ENCODE peak calls at places on chromosomes 3 and 15, in six cellular contexts. N, A, Q, C, B and M are unnamed samples.
A peak's percentile ranks its signal among the peaks of the same experiment; 100 is the strongest.

GRCh38 chr3:149839874-149840273 is 26.9 kb downstream of the RNF13 start:
- DNase-seq in N (no peak), A (no peak), Q (no peak), C (no peak), B (no peak), M (no peak)

GRCh38 chr3:55544219-55544618 is 57.1 kb upstream of the WNT5A start:
- DNase-seq in N (no peak), A (no peak), Q (no peak), C (no peak), B (no peak), M (no peak)

GRCh38 chr3:131582438-131582837 is 79.7 kb upstream of the MRPL3 start:
- DNase-seq in N (no peak), A (no peak), Q (peak; percentile 53), C (no peak), B (no peak), M (no peak)

GRCh38 chr15:39171944-39172368 is 408.9 kb upstream of the THBS1 start:
- DNase-seq in N (peak; percentile 19), A (peak; percentile 85), Q (peak; percentile 17), C (peak; percentile 58), B (peak; percentile 31), M (peak; percentile 7)

GRCh38 chr3:194757629-194758028 is 71.9 kb downstream of the FAM43A start:
- DNase-seq in N (no peak), A (no peak), Q (no peak), C (no peak), B (peak; percentile 44), M (no peak)

GRCh38 chr3:156727519-156728205 is 53.3 kb downstream of the TIPARP start:
- DNase-seq in N (no peak), A (no peak), Q (no peak), C (no peak), B (no peak), M (no peak)

GRCh38 chr3:112774293-112774926 is 72.3 kb downstream of the CD200R1L start:
- DNase-seq in N (no peak), A (no peak), Q (no peak), C (no peak), B (no peak), M (no peak)

GRCh38 chr3:40985195-40985594 is 214.1 kb upstream of the CTNNB1 start:
- DNase-seq in N (no peak), A (no peak), Q (no peak), C (no peak), B (peak; percentile 55), M (no peak)

GRCh38 chr3:159840900-159841299 is 147.7 kb upstream of the IL12A start:
- DNase-seq in N (no peak), A (no peak), Q (no peak), C (no peak), B (no peak), M (no peak)

GRCh38 chr3:184543848-184544512 is 17.6 kb upstream of the EPHB3 start:
- DNase-seq in N (no peak), A (peak; percentile 68), Q (peak; percentile 74), C (peak; percentile 94), B (peak; percentile 83), M (peak; percentile 62)

GRCh38 chr15:90420488-90420850 is 32.4 kb downstream of the IQGAP1 start:
- DNase-seq in N (no peak), A (no peak), Q (no peak), C (no peak), B (no peak), M (no peak)

GRCh38 chr15:52254331-52254730 is 41.3 kb downstream of the MYO5C start:
- DNase-seq in N (no peak), A (no peak), Q (no peak), C (no peak), B (no peak), M (peak; percentile 25)

GRCh38 chr3:129526121-129526900 is 2.1 kb upstream of the RHO start:
- DNase-seq in N (peak; percentile 25), A (no peak), Q (no peak), C (peak; percentile 47), B (no peak), M (peak; percentile 85)

GRCh38 chr3:114929971-114930732 is 216.9 kb downstream of the ZBTB20 start:
- DNase-seq in N (no peak), A (no peak), Q (no peak), C (no peak), B (no peak), M (no peak)

GRCh38 chr3:19070325-19070724 is 78.0 kb upstream of the KCNH8 start:
- DNase-seq in N (no peak), A (no peak), Q (no peak), C (no peak), B (no peak), M (no peak)

GRCh38 chr3:19073341-19074105 is 74.8 kb upstream of the KCNH8 start:
- DNase-seq in N (no peak), A (no peak), Q (no peak), C (no peak), B (no peak), M (no peak)

GRCh38 chr3:19074257-19074938 is 73.9 kb upstream of the KCNH8 start:
- DNase-seq in N (no peak), A (no peak), Q (no peak), C (no peak), B (no peak), M (no peak)

GRCh38 chr3:19077388-19077787 is 70.9 kb upstream of the KCNH8 start:
- DNase-seq in N (no peak), A (no peak), Q (no peak), C (no peak), B (no peak), M (no peak)

GRCh38 chr3:19075037-19075436 is 73.3 kb upstream of the KCNH8 start:
- DNase-seq in N (no peak), A (no peak), Q (no peak), C (no peak), B (no peak), M (no peak)
- H3K27ac ChIP-seq in N (no peak overlapping the region), A (no peak overlapping the region), Q (no peak overlapping the region), C (no peak overlapping the region), B (no peak overlapping the region), M (no peak overlapping the region)

GRCh38 chr3:11642455-11643162 is 1.1 kb downstream of the VGLL4 start:
- DNase-seq in N (peak; percentile 73), A (peak; percentile 70), Q (peak; percentile 71), C (peak; percentile 59), B (peak; percentile 77), M (peak; percentile 73)

GRCh38 chr3:11641316-11641682 is 2.4 kb downstream of the VGLL4 start:
- DNase-seq in N (no peak), A (no peak), Q (no peak), C (no peak), B (no peak), M (no peak)

GRCh38 chr3:11640009-11640673 is 3.6 kb downstream of the VGLL4 start:
- DNase-seq in N (no peak), A (no peak), Q (no peak), C (no peak), B (no peak), M (no peak)

GRCh38 chr3:11641683-11642407 is 1.9 kb downstream of the VGLL4 start:
- DNase-seq in N (no peak), A (no peak), Q (peak; percentile 24), C (no peak), B (no peak), M (no peak)

DNA sequence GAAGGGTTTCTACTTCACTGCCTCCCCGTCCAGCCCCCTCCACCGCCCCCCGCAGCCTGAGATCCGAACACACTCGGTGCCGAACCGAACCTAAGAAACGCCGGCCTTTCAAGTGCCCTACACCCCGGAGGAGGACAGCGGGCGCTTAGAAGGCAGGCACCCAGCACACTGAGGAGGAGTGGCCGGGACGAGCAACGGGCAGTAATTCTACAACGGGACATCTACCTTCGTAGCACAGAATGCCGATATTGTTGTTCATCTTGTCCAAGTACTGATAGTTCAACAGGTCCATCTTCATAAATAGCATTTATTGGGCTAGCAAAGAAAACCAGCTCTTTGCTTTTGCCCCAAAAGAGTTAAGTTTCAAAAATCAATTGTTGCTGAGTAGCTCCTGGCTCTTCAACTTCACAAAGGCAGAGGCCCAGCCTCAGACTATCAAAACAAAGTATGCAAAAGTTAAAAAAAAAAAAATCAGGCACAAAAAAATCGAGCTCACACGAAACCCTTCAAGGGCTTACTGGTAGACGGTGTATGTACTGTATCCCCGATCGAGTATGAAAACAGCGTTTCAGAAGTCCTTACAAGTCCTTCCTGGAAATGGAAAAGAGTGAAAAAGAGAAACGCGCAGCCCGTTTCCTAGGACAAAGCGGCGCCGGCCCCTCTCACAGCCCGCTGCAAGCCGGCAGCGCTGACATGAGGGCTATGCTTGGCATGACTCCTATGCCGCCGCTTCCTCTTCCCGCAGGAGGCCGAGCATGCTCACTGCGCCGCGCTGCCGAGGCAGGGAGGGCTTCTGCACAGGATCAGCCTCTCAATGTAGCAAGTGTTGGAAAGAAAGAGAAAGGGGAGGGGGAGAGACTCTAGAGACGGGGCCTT is at the start of gene VGLL4:
- DNase-seq in N (no peak), A (peak; percentile 80), Q (peak; percentile 59), C (peak; percentile 81), B (peak; percentile 88), M (peak; percentile 75)
- TF ChIP-seq CTCF in N (peak; percentile 4), A (peak; percentile 63), Q (no peak), C (peak; percentile 22), B (no peak), M (no peak)

DNA sequence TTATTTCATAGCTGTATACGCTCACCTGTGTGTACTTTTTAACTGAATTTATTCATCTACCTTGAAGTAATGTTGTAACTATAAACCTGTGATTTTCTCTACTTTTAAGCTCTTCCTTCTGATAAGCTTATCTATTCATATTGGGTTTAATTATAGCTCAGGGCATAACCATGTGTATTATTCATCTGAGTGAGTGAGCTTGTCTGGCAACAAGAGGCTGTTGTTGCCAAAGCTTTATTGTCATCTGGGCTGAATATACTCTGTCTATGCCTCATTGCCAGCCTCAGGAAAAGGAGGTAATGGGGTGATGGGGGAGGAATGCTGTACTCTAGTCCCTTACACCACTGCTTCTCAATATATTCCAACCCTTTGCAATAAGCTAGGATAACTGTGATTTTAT is 292.4 kb downstream of the UBE2E2 start:
- DNase-seq in N (no peak), A (no peak), Q (no peak), C (no peak), B (peak; percentile 40), M (no peak)
- TF ChIP-seq GABPA in N (no peak), A (no peak), Q (no peak), C (no peak), B (no peak), M (no peak)

DNA sequence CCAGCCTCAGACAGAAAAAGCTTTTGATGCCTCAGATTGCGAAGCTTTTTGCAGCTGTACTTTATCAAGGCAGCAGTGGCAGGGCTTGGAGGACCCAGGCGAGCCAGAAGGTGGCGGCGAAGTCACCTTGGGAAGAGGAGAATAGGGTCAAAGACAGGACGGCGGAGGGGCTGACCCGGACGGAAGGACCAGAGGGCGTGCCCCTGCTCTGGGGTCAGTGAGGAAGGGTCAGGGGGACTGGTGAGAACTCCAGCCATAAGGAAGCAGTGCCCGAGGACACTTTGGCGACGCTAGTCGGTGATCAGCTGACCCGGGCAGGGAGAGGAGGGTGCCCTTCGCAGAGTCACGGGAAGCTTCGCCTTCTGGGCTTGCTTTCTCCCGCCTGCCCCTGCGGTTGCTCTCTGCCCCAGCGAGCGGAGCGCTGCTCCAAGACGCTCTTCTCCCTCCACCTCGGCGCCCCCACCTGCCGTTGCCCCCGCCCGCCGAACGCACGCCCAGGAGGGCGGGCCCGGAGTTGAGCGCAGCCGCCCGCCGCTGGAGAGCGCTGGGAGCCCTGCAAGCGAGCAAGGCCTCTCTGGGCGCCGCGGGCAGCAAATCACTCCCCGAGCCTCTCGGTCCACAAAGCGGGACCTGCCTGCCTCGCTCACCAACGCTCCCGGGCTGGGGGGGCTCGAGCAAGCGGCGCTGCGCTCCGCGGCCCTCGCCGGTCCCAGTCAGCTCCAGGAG is 1.4 kb downstream of the CADPS start:
- DNase-seq in N (no peak), A (no peak), Q (no peak), C (peak; percentile 90), B (peak; percentile 81), M (no peak)
- H3K27ac ChIP-seq in N (no peak overlapping the region), A (no peak overlapping the region), Q (no peak overlapping the region), C (peak overlapping the region; percentile 35), B (peak overlapping the region; percentile 63), M (no peak overlapping the region)